ENCODE peak calls at places on chromosomes 11 and 22, in five cellular contexts. P, T, H, Z and C are unnamed samples.
A peak's percentile ranks its signal among the peaks of the same experiment; 100 is the strongest.

GRCh38 chr11:107801641-107802040 is 56.9 kb downstream of the SLC35F2 start:
- DNase-seq in P (no peak), T (no peak), H (no peak), Z (no peak), C (no peak)

GRCh38 chr11:76620471-76620870 is 50.1 kb downstream of the LRRC32 start:
- DNase-seq in P (no peak), T (no peak), H (peak; percentile 50), Z (no peak), C (peak; percentile 89)

GRCh38 chr22:35684270-35684700 is 33.4 kb upstream of the APOL5 start:
- DNase-seq in P (peak; percentile 59), T (no peak), H (peak; percentile 28), Z (peak; percentile 26), C (peak; percentile 38)

GRCh38 chr11:29343465-29344333 is 673.1 kb downstream of the KCNA4 start:
- DNase-seq in P (peak; percentile 76), T (no peak), H (peak; percentile 54), Z (peak; percentile 55), C (peak; percentile 34)

GRCh38 chr22:17919276-17920144 is 104.9 kb downstream of the MICAL3 start:
- DNase-seq in P (peak; percentile 57), T (no peak), H (peak; percentile 21), Z (no peak), C (no peak)

GRCh38 chr11:35012467-35013191 is 96.2 kb downstream of the PDHX start:
- DNase-seq in P (no peak), T (no peak), H (no peak), Z (no peak), C (no peak)

GRCh38 chr11:6387811-6388599 is 2.3 kb upstream of the SMPD1 start:
- DNase-seq in P (no peak), T (no peak), H (peak; percentile 29), Z (no peak), C (peak; percentile 51)

GRCh38 chr22:36384766-36385400 is 2.9 kb downstream of the MYH9 start:
- DNase-seq in P (no peak), T (no peak), H (peak; percentile 74), Z (no peak), C (no peak)

GRCh38 chr11:69650081-69650831 is 9.3 kb downstream of the CCND1 start:
- DNase-seq in P (peak; percentile 25), T (no peak), H (no peak), Z (no peak), C (no peak)

GRCh38 chr11:134449713-134450112 is 37.7 kb upstream of the B3GAT1 start:
- DNase-seq in P (peak; percentile 76), T (peak; percentile 46), H (no peak), Z (no peak), C (no peak)

GRCh38 chr22:38981005-38981658 is 1.0 kb upstream of the APOBEC3B start:
- DNase-seq in P (peak; percentile 56), T (no peak), H (no peak), Z (peak; percentile 26), C (peak; percentile 31)

GRCh38 chr22:17198188-17199130 is 20.8 kb downstream of the ADA2 start:
- DNase-seq in P (peak; percentile 93), T (peak; percentile 80), H (peak; percentile 6), Z (peak; percentile 90), C (no peak)

GRCh38 chr11:130476200-130476921 is 27.9 kb downstream of the ADAMTS15 start:
- DNase-seq in P (no peak), T (no peak), H (peak; percentile 23), Z (no peak), C (peak; percentile 10)

GRCh38 chr22:26748845-26749244 is 91.5 kb downstream of the MIAT start:
- DNase-seq in P (no peak), T (no peak), H (no peak), Z (no peak), C (no peak)

GRCh38 chr22:44085743-44086741 is 61.9 kb downstream of the PARVB start:
- DNase-seq in P (peak; percentile 43), T (peak; percentile 10), H (peak; percentile 39), Z (no peak), C (peak; percentile 53)

GRCh38 chr22:18992543-18993198 is 56.6 kb upstream of the PRODH start:
- DNase-seq in P (no peak), T (no peak), H (no peak), Z (no peak), C (no peak)

GRCh38 chr11:27806122-27806521 is 105.9 kb upstream of the BDNF start:
- DNase-seq in P (peak; percentile 42), T (no peak), H (no peak), Z (no peak), C (no peak)

GRCh38 chr22:17980013-17980510 is 44.3 kb downstream of the MICAL3 start:
- DNase-seq in P (no peak), T (no peak), H (no peak), Z (no peak), C (no peak)

GRCh38 chr11:1872267-1872985 is 19.3 kb downstream of the PRR33 start:
- DNase-seq in P (no peak), T (no peak), H (no peak), Z (no peak), C (no peak)

GRCh38 chr11:72012897-72013721 is 14.4 kb downstream of the IL18BP start:
- DNase-seq in P (no peak), T (no peak), H (no peak), Z (no peak), C (peak; percentile 17)

GRCh38 chr11:115162919-115163318 is 341.3 kb downstream of the CADM1 start:
- DNase-seq in P (no peak), T (no peak), H (no peak), Z (no peak), C (no peak)

GRCh38 chr22:43994416-43994815 is 29.7 kb upstream of the PARVB start:
- DNase-seq in P (no peak), T (no peak), H (no peak), Z (no peak), C (no peak)

GRCh38 chr11:13126430-13126829 is 117.3 kb downstream of the RASSF10 start:
- DNase-seq in P (no peak), T (no peak), H (peak; percentile 14), Z (no peak), C (peak; percentile 98)

GRCh38 chr11:117171007-117171647 is 7.4 kb upstream of the SIDT2 start:
- DNase-seq in P (no peak), T (no peak), H (no peak), Z (no peak), C (peak; percentile 47)

GRCh38 chr11:113286509-113287497 is 27.6 kb upstream of the TTC12 start:
- DNase-seq in P (no peak), T (no peak), H (peak; percentile 49), Z (no peak), C (no peak)

GRCh38 chr22:49712195-49712791 is 115.4 kb downstream of the BRD1 start:
- DNase-seq in P (peak; percentile 66), T (no peak), H (no peak), Z (peak; percentile 51), C (no peak)

DNA sequence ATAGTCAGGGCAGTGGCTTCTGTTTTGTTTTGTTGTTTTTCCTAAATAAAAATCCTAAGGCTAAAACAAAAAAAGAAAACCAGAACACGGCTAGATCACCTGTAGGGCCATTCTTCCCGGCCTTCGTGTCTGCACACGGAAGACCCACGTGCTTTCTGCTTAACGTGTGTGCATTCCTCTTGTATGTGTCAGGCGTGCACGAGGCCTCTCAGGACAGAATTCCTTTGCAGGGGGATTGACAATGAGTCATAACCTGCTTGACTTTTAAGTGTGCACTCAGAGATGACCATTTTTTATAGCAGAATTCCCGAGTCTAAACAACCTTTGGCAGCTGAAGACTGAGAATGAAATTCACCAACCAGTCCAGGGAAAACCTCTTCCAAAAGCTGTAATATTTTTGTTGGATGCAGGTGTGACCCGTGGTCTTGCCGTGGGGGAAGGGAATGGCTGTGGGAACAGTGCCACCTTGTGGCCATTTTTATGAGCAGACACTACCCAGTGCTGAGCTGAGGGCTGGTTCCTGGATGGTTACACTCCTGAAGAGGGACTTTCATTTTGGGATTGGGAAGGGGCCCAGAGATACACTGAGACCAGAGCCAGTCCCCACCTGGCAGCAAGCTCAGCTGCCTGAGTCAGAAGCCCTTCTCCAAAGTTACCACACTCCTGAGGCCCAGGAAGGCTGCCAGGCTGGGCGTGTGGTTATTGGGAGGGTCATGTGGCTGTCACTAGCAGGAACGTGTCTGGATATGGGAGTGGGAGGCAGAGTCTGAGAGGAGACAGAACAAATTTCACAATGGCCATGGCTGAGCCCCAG is 35.7 kb upstream of the DKK3 start:
- DNase-seq in P (peak; percentile 79), T (peak; percentile 27), H (peak; percentile 97), Z (peak; percentile 68), C (peak; percentile 100)
- H4K91ac ChIP-seq in P (no peak overlapping the region), T (no peak overlapping the region), H (peak overlapping the region; percentile 55), Z (no peak overlapping the region), C (peak overlapping the region; percentile 95)

GRCh38 chr11:4467043-4467442 is 15.4 kb upstream of the OR52K1 start:
- DNase-seq in P (no peak), T (no peak), H (no peak), Z (no peak), C (no peak)
- H3K18ac ChIP-seq in P (no peak overlapping the region), T (peak overlapping the region; percentile 19), H (no peak overlapping the region), Z (no peak overlapping the region), C (no peak overlapping the region)

GRCh38 chr11:60913793-60914619 is at the start of gene TMEM109:
- DNase-seq in P (peak; percentile 90), T (peak; percentile 60), H (peak; percentile 94), Z (peak; percentile 93), C (peak; percentile 86)

GRCh38 chr11:60916669-60917206 is 2.8 kb downstream of the TMEM109 start:
- DNase-seq in P (no peak), T (no peak), H (no peak), Z (no peak), C (no peak)

GRCh38 chr11:60917267-60917666 is 3.3 kb downstream of the TMEM109 start:
- DNase-seq in P (no peak), T (no peak), H (no peak), Z (no peak), C (no peak)

GRCh38 chr11:60914620-60915249 is 777 bp downstream of the TMEM109 start:
- DNase-seq in P (peak; percentile 35), T (no peak), H (peak; percentile 58), Z (no peak), C (peak; percentile 34)

DNA sequence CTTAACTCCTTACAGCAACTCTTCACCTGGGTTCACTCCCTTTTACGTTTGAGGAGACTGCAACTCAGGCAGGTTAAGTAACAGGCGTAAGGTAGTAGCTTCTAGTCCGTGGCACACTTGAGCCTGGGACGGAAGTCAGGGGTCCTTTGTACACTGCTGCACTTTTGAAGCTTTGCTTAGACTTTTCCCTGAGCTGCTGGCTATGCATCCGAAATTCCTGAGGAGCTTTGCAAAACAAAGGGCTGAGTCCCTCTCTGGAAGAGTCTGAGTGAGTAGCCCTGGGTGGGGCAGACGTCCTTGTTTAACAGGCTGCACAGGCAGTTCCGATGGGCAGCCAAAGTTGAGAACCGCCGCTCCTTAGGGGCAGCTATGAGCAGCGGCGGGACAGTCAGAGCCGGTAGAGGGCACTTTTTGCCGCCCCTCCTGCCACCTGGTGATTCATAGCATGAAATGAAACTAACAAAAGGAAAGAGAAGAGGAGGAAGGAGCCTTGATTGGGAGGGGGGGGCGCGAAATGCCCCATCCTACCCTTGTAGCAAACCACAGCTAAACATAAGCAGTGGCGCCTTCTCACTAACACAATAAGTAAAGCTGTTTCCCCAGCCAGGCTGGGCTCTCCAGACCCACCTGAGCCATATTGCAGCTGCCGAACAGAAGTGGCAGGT is 1.4 kb downstream of the TMEM109 start:
- DNase-seq in P (peak; percentile 77), T (no peak), H (peak; percentile 75), Z (peak; percentile 77), C (peak; percentile 50)
- H4K91ac ChIP-seq in P (no peak overlapping the region), T (peak overlapping the region; percentile 7), H (peak overlapping the region; percentile 67), Z (no peak overlapping the region), C (peak overlapping the region; percentile 45)

DNA sequence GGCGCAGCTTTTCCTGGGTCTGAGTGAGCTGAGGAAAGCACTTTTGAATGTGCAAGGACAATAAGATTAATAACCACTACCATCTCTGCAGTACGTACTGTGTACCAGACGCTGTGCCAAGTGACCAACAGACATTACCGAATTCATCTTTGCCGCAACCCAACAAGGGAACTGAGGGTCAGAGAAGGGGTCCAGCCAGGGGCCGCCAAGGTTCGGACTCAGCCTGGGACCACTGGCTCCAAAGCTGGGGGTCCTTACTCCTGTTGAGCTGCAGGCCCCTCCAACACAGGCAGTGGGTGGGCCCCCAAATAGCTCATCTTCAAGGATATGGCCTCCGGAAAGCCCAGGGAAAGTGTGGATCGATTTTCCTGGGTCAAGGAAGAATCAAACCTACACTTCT is 55.0 kb upstream of the EMID1 start:
- DNase-seq in P (no peak), T (no peak), H (no peak), Z (no peak), C (no peak)
- H3K18ac ChIP-seq in P (no peak overlapping the region), T (no peak overlapping the region), H (no peak overlapping the region), Z (peak overlapping the region; percentile 15), C (no peak overlapping the region)